ENCODE peak calls at places on chromosomes 2 and 18, in four cellular contexts. O is tibial artery, R is HCT116, N is BE2C. J is an unnamed sample.

GRCh38 chr2:67846341-67847070 is 216.3 kb downstream of the C1D start:
- DNase-seq in O (peak; percentile 85), R (peak; percentile 75), N (peak; percentile 63), J (peak; percentile 81)

GRCh38 chr2:142586693-142587432 is 290.6 kb upstream of the KYNU start:
- DNase-seq in O (no peak), R (no peak), N (peak; percentile 25), J (no peak)

GRCh38 chr18:73749304-73749703 is 398.3 kb downstream of the FBXO15 start:
- DNase-seq in O (no peak), R (no peak), N (no peak), J (no peak)

GRCh38 chr2:189261431-189261841 is 81.9 kb upstream of the COL5A2 start:
- DNase-seq in O (no peak), R (no peak), N (no peak), J (peak; percentile 23)

GRCh38 chr2:174125151-174125550 is 123.2 kb downstream of the OLA1 start:
- DNase-seq in O (no peak), R (no peak), N (no peak), J (no peak)

GRCh38 chr2:31558401-31559295 is 22.1 kb downstream of the SRD5A2 start:
- DNase-seq in O (no peak), R (no peak), N (no peak), J (peak; percentile 27)

GRCh38 chr18:27996792-27997191 is 180.1 kb downstream of the CDH2 start:
- DNase-seq in O (no peak), R (no peak), N (no peak), J (peak; percentile 26)

GRCh38 chr2:231905026-231905425 is 21.2 kb downstream of the NPPC start:
- DNase-seq in O (peak; percentile 14), R (no peak), N (no peak), J (peak; percentile 38)

GRCh38 chr2:1731963-1732768 is 12.1 kb downstream of the PXDN start:
- DNase-seq in O (peak; percentile 78), R (no peak), N (peak; percentile 58), J (no peak)

GRCh38 chr18:11323359-11323819 is 174.0 kb upstream of the PIEZO2 start:
- DNase-seq in O (no peak), R (no peak), N (peak; percentile 14), J (no peak)

GRCh38 chr2:86335865-86336321 is 1.5 kb downstream of the REEP1 start:
- DNase-seq in O (no peak), R (no peak), N (no peak), J (no peak)

GRCh38 chr18:12779043-12779442 is 76.2 kb downstream of the PSMG2 start:
- DNase-seq in O (no peak), R (no peak), N (no peak), J (no peak)

GRCh38 chr2:128199141-128199540 is 108.1 kb downstream of the UGGT1 start:
- DNase-seq in O (no peak), R (no peak), N (no peak), J (no peak)

GRCh38 chr2:120568089-120568974 is 167.3 kb upstream of the GLI2 start:
- DNase-seq in O (no peak), R (no peak), N (no peak), J (no peak)

GRCh38 chr2:148957023-148957422 is 81.5 kb upstream of the LYPD6B start:
- DNase-seq in O (no peak), R (no peak), N (no peak), J (no peak)

GRCh38 chr2:96869824-96870630 is at the start of gene SEMA4C:
- DNase-seq in O (peak; percentile 68), R (no peak), N (peak; percentile 37), J (peak; percentile 93)

GRCh38 chr2:101361079-101361478 is 26.2 kb downstream of the CREG2 start:
- DNase-seq in O (no peak), R (no peak), N (no peak), J (no peak)

GRCh38 chr18:12315911-12316310 is 7.9 kb downstream of the TUBB6 start:
- DNase-seq in O (no peak), R (no peak), N (no peak), J (no peak)

GRCh38 chr18:11946756-11947155 is 34.6 kb upstream of the IMPA2 start:
- DNase-seq in O (no peak), R (no peak), N (no peak), J (no peak)

GRCh38 chr2:42874838-42875801 is 82.7 kb upstream of the HAAO start:
- DNase-seq in O (peak; percentile 75), R (no peak), N (no peak), J (no peak)

GRCh38 chr18:35076556-35076955 is 35.3 kb downstream of the MAPRE2 start:
- DNase-seq in O (no peak), R (no peak), N (no peak), J (peak; percentile 57)

GRCh38 chr2:48694143-48694542 is 61.4 kb downstream of the LHCGR start:
- DNase-seq in O (no peak), R (no peak), N (no peak), J (peak; percentile 3)

GRCh38 chr2:148875387-148876051 is 492 bp downstream of the KIF5C start:
- DNase-seq in O (no peak), R (no peak), N (peak; percentile 13), J (peak; percentile 56)

GRCh38 chr2:218810251-218810650 is 21.4 kb downstream of the PRKAG3 start:
- DNase-seq in O (no peak), R (no peak), N (no peak), J (no peak)

GRCh38 chr18:56148373-56148772 is 490.0 kb downstream of the TXNL1 start:
- DNase-seq in O (no peak), R (no peak), N (no peak), J (peak; percentile 80)

GRCh38 chr2:215486973-215487372 is 51.1 kb upstream of the FN1 start:
- DNase-seq in O (no peak), R (no peak), N (no peak), J (no peak)

GRCh38 chr2:45637440-45637839 is 14.0 kb upstream of the PRKCE start:
- DNase-seq in O (no peak), R (no peak), N (no peak), J (no peak)

GRCh38 chr18:13477147-13477683 is 249.1 kb downstream of the FAM210A start:
- DNase-seq in O (no peak), R (no peak), N (no peak), J (no peak)

GRCh38 chr2:109356251-109357035 is 227.4 kb downstream of the SH3RF3 start:
- DNase-seq in O (no peak), R (no peak), N (no peak), J (no peak)

GRCh38 chr2:160427629-160428424 is 65.8 kb downstream of the RBMS1 start:
- DNase-seq in O (no peak), R (no peak), N (no peak), J (no peak)

GRCh38 chr2:202671317-202672035 is 36.7 kb downstream of the FAM117B start:
- DNase-seq in O (no peak), R (no peak), N (no peak), J (peak; percentile 8)

GRCh38 chr2:46025081-46025480 is 272.1 kb upstream of the EPAS1 start:
- DNase-seq in O (no peak), R (no peak), N (no peak), J (no peak)

GRCh38 chr2:65554765-65555561 is 122.6 kb upstream of the SPRED2 start:
- DNase-seq in O (no peak), R (no peak), N (no peak), J (peak; percentile 83)

GRCh38 chr18:6013101-6013790 is 117.9 kb upstream of the TMEM200C start:
- DNase-seq in O (no peak), R (no peak), N (no peak), J (no peak)

GRCh38 chr2:233994191-233994590 is 56.3 kb upstream of the SPP2 start:
- DNase-seq in O (no peak), R (no peak), N (no peak), J (no peak)

GRCh38 chr2:33366473-33366872 is 110.0 kb upstream of the RASGRP3 start:
- DNase-seq in O (peak; percentile 47), R (no peak), N (no peak), J (no peak)

GRCh38 chr18:63087421-63088230 is 231.9 kb downstream of the BCL2 start:
- DNase-seq in O (no peak), R (no peak), N (no peak), J (no peak)

DNA sequence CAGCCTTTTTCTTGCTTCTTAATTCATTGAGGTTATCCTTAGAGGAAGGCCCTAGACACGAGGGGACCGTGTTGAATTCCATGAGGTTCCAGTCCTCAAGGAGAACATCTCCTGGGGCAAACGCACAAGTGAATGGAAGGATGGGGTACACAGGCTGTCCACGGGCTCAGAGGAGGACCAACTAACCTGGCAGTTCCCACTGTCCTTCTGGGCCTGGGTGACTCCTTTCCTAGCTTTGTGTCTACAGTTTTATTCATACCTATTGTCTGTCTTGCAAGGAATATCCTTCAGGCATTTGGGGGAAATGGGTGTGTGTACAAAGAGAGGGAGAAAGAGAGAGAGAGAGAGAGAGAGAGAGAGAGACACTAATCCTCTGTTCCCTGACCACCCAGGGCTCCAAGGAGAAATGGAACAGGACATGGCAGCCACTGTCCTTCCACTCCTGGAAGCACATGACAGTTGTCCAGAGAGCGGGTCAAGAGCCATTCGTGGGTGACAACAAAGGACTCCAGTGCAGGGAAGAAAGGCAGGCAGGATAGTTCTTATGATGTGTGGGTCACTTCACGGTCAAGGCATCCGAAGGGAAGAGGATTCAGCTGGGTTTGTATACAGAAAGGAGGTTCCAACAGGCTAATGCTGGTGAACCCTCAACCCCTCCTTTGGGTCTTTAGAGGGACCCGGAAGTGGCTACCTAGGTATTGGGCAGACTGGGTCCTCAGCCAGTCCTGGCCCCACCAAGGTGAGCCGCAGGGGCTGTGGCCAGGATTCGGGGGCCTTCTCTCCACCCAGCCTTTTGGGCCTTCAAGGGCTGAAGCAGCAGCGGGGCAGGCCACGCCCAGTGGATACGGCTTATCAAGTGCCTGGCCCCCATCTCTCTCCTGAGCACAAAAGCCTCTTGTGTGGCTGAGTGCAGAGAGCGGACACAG is 150.6 kb downstream of the MYCN start:
- DNase-seq in O (no peak), R (no peak), N (no peak), J (no peak)
- H3K9me3 ChIP-seq in O (no peaks in the 10 kb centered on the region), R (no peaks in the 10 kb centered on the region), N (peaks cover 17% of the 10 kb centered on the region), J (no peaks in the 10 kb centered on the region)

DNA sequence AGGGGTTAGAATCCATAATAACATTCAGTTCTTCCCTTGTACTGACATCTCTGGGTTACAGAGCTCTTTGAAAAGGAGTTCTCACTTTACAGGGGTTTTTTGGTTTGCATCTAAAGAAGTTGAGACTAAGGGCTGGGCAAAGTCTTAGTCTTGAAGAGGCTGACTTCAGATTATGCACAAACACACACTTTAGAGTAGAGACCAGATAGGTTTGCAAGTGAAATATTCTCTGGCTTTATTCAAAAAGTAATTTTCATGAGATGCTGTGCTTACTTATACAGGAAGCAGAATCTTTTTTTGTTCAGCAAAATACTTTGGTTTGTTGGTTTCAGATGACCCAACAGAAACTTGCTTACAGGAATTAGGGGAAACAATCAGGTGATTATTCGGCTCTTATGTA is 410.9 kb upstream of the LRRTM1 start:
- DNase-seq in O (no peak), R (no peak), N (no peak), J (no peak)
- H3K9me3 ChIP-seq in O (no peaks in the 10 kb centered on the region), R (peaks cover 3% of the 10 kb centered on the region), N (no peaks in the 10 kb centered on the region), J (peaks cover 2% of the 10 kb centered on the region)

GRCh38 chr2:213336253-213336770 is 52.0 kb downstream of the SPAG16 start:
- DNase-seq in O (no peak), R (no peak), N (no peak), J (no peak)
- H3K9me3 ChIP-seq in O (peaks cover 73% of the 10 kb centered on the region), R (no peaks in the 10 kb centered on the region), N (no peaks in the 10 kb centered on the region), J (no peaks in the 10 kb centered on the region)

GRCh38 chr2:24543252-24543651 is 52.2 kb downstream of the NCOA1 start:
- DNase-seq in O (no peak), R (no peak), N (peak; percentile 21), J (no peak)

GRCh38 chr2:24542269-24542872 is 51.3 kb downstream of the NCOA1 start:
- DNase-seq in O (no peak), R (no peak), N (no peak), J (no peak)

GRCh38 chr2:24548058-24548457 is 57.0 kb downstream of the NCOA1 start:
- DNase-seq in O (no peak), R (no peak), N (no peak), J (no peak)

GRCh38 chr2:24544456-24545115 is 53.5 kb downstream of the NCOA1 start:
- DNase-seq in O (no peak), R (no peak), N (no peak), J (no peak)

GRCh38 chr2:24546668-24547067 is 55.6 kb downstream of the NCOA1 start:
- DNase-seq in O (no peak), R (no peak), N (no peak), J (no peak)
- H3K9me3 ChIP-seq in O (no peaks in the 10 kb centered on the region), R (no peaks in the 10 kb centered on the region), N (no peaks in the 10 kb centered on the region), J (no peaks in the 10 kb centered on the region)